ENCODE peak calls at places on chromosomes 3 and 15, in eight cellular contexts. One of them, this sample, is unnamed.

GRCh38 chr15:69305204-69305931 is 6.7 kb downstream of the PAQR5 start:
- DNase-seq in posterior vena cava: no peak
- DNase-seq in fibroblast of villous mesenchyme: peak
- DNase-seq in activated naive CD4-positive, alpha-beta T cell treated with anti-CD3 and anti-CD28 coated beads, Interleukin-2, amount 50 U/mL, for 16 hours: no peak
- DNase-seq in AG10803: peak
- DNase-seq in NCI-H1436: no peak
- DNase-seq in ELR: peak
- DNase-seq in fibroblast of pulmonary artery: peak
- DNase-seq in this sample: peak

GRCh38 chr3:58487140-58487886 is 4.6 kb upstream of the KCTD6 start:
- DNase-seq in fibroblast of pulmonary artery: peak
- DNase-seq in ELR: peak
- DNase-seq in AG10803: peak
- DNase-seq in fibroblast of villous mesenchyme: peak
- DNase-seq in activated naive CD4-positive, alpha-beta T cell treated with anti-CD3 and anti-CD28 coated beads, Interleukin-2, amount 50 U/mL, for 16 hours: no peak
- DNase-seq in NCI-H1436: no peak
- DNase-seq in posterior vena cava: peak
- DNase-seq in this sample: peak

GRCh38 chr3:111531446-111531845 is 10.6 kb upstream of the CD96 start:
- DNase-seq in AG10803: peak
- DNase-seq in posterior vena cava: no peak
- DNase-seq in fibroblast of villous mesenchyme: no peak
- DNase-seq in activated naive CD4-positive, alpha-beta T cell treated with anti-CD3 and anti-CD28 coated beads, Interleukin-2, amount 50 U/mL, for 16 hours: no peak
- DNase-seq in fibroblast of pulmonary artery: peak
- DNase-seq in ELR: peak
- DNase-seq in NCI-H1436: no peak
- DNase-seq in this sample: peak

GRCh38 chr3:187014417-187014864 is 84.1 kb downstream of the ST6GAL1 start:
- DNase-seq in NCI-H1436: no peak
- DNase-seq in fibroblast of pulmonary artery: peak
- DNase-seq in posterior vena cava: no peak
- DNase-seq in activated naive CD4-positive, alpha-beta T cell treated with anti-CD3 and anti-CD28 coated beads, Interleukin-2, amount 50 U/mL, for 16 hours: no peak
- DNase-seq in fibroblast of villous mesenchyme: peak
- DNase-seq in AG10803: peak
- DNase-seq in ELR: no peak
- DNase-seq in this sample: no peak

GRCh38 chr3:108406661-108407206 is 103.7 kb downstream of the MYH15 start:
- DNase-seq in NCI-H1436: peak
- DNase-seq in activated naive CD4-positive, alpha-beta T cell treated with anti-CD3 and anti-CD28 coated beads, Interleukin-2, amount 50 U/mL, for 16 hours: no peak
- DNase-seq in posterior vena cava: no peak
- DNase-seq in AG10803: peak
- DNase-seq in ELR: peak
- DNase-seq in fibroblast of villous mesenchyme: peak
- DNase-seq in fibroblast of pulmonary artery: peak
- DNase-seq in this sample: peak

GRCh38 chr3:29281265-29282228 is 676 bp downstream of the RBMS3 start:
- DNase-seq in fibroblast of pulmonary artery: peak
- DNase-seq in posterior vena cava: no peak
- DNase-seq in fibroblast of villous mesenchyme: peak
- DNase-seq in AG10803: peak
- DNase-seq in activated naive CD4-positive, alpha-beta T cell treated with anti-CD3 and anti-CD28 coated beads, Interleukin-2, amount 50 U/mL, for 16 hours: no peak
- DNase-seq in NCI-H1436: no peak
- DNase-seq in ELR: peak
- DNase-seq in this sample: peak

GRCh38 chr3:159911011-159911663 is 77.5 kb upstream of the IL12A start:
- DNase-seq in AG10803: peak
- DNase-seq in ELR: no peak
- DNase-seq in NCI-H1436: no peak
- DNase-seq in fibroblast of villous mesenchyme: peak
- DNase-seq in fibroblast of pulmonary artery: no peak
- DNase-seq in activated naive CD4-positive, alpha-beta T cell treated with anti-CD3 and anti-CD28 coated beads, Interleukin-2, amount 50 U/mL, for 16 hours: no peak
- DNase-seq in posterior vena cava: no peak
- DNase-seq in this sample: no peak

GRCh38 chr15:71790081-71790480 is 20.3 kb upstream of the NR2E3 start:
- DNase-seq in activated naive CD4-positive, alpha-beta T cell treated with anti-CD3 and anti-CD28 coated beads, Interleukin-2, amount 50 U/mL, for 16 hours: no peak
- DNase-seq in AG10803: no peak
- DNase-seq in posterior vena cava: no peak
- DNase-seq in NCI-H1436: no peak
- DNase-seq in fibroblast of villous mesenchyme: no peak
- DNase-seq in ELR: peak
- DNase-seq in fibroblast of pulmonary artery: no peak
- DNase-seq in this sample: peak

GRCh38 chr15:100651253-100651652 is 48.9 kb downstream of the ASB7 start:
- DNase-seq in fibroblast of villous mesenchyme: peak
- DNase-seq in activated naive CD4-positive, alpha-beta T cell treated with anti-CD3 and anti-CD28 coated beads, Interleukin-2, amount 50 U/mL, for 16 hours: no peak
- DNase-seq in NCI-H1436: no peak
- DNase-seq in posterior vena cava: no peak
- DNase-seq in fibroblast of pulmonary artery: peak
- DNase-seq in ELR: peak
- DNase-seq in AG10803: peak
- DNase-seq in this sample: no peak

GRCh38 chr3:28039234-28039633 is 202.2 kb upstream of the CMC1 start:
- DNase-seq in ELR: no peak
- DNase-seq in activated naive CD4-positive, alpha-beta T cell treated with anti-CD3 and anti-CD28 coated beads, Interleukin-2, amount 50 U/mL, for 16 hours: no peak
- DNase-seq in fibroblast of pulmonary artery: no peak
- DNase-seq in posterior vena cava: no peak
- DNase-seq in AG10803: no peak
- DNase-seq in fibroblast of villous mesenchyme: no peak
- DNase-seq in NCI-H1436: no peak
- DNase-seq in this sample: no peak

GRCh38 chr3:132135628-132136333 is 101.0 kb upstream of the CPNE4 start:
- DNase-seq in AG10803: peak
- DNase-seq in fibroblast of villous mesenchyme: peak
- DNase-seq in activated naive CD4-positive, alpha-beta T cell treated with anti-CD3 and anti-CD28 coated beads, Interleukin-2, amount 50 U/mL, for 16 hours: no peak
- DNase-seq in NCI-H1436: no peak
- DNase-seq in posterior vena cava: no peak
- DNase-seq in fibroblast of pulmonary artery: peak
- DNase-seq in ELR: peak
- DNase-seq in this sample: peak

GRCh38 chr15:39242345-39242744 is 338.5 kb upstream of the THBS1 start:
- DNase-seq in fibroblast of villous mesenchyme: no peak
- DNase-seq in NCI-H1436: no peak
- DNase-seq in ELR: peak
- DNase-seq in posterior vena cava: no peak
- DNase-seq in AG10803: peak
- DNase-seq in fibroblast of pulmonary artery: peak
- DNase-seq in activated naive CD4-positive, alpha-beta T cell treated with anti-CD3 and anti-CD28 coated beads, Interleukin-2, amount 50 U/mL, for 16 hours: no peak
- DNase-seq in this sample: peak

GRCh38 chr3:12486916-12487315 is 2.6 kb downstream of the TSEN2 start:
- DNase-seq in ELR: no peak
- DNase-seq in fibroblast of pulmonary artery: no peak
- DNase-seq in AG10803: no peak
- DNase-seq in fibroblast of villous mesenchyme: no peak
- DNase-seq in posterior vena cava: no peak
- DNase-seq in NCI-H1436: no peak
- DNase-seq in activated naive CD4-positive, alpha-beta T cell treated with anti-CD3 and anti-CD28 coated beads, Interleukin-2, amount 50 U/mL, for 16 hours: no peak
- DNase-seq in this sample: no peak

GRCh38 chr15:101676965-101677364 is 24.8 kb upstream of the TM2D3 start:
- DNase-seq in AG10803: peak
- DNase-seq in posterior vena cava: no peak
- DNase-seq in fibroblast of villous mesenchyme: peak
- DNase-seq in NCI-H1436: no peak
- DNase-seq in activated naive CD4-positive, alpha-beta T cell treated with anti-CD3 and anti-CD28 coated beads, Interleukin-2, amount 50 U/mL, for 16 hours: no peak
- DNase-seq in ELR: no peak
- DNase-seq in fibroblast of pulmonary artery: no peak
- DNase-seq in this sample: no peak

GRCh38 chr3:174869448-174869847 is 10.3 kb downstream of the NAALADL2 start:
- DNase-seq in NCI-H1436: no peak
- DNase-seq in posterior vena cava: no peak
- DNase-seq in activated naive CD4-positive, alpha-beta T cell treated with anti-CD3 and anti-CD28 coated beads, Interleukin-2, amount 50 U/mL, for 16 hours: no peak
- DNase-seq in fibroblast of pulmonary artery: peak
- DNase-seq in ELR: no peak
- DNase-seq in fibroblast of villous mesenchyme: peak
- DNase-seq in AG10803: no peak
- DNase-seq in this sample: no peak

GRCh38 chr15:68382286-68383007 is 49.5 kb downstream of the ITGA11 start:
- DNase-seq in fibroblast of pulmonary artery: no peak
- DNase-seq in posterior vena cava: peak
- DNase-seq in AG10803: no peak
- DNase-seq in ELR: peak
- DNase-seq in activated naive CD4-positive, alpha-beta T cell treated with anti-CD3 and anti-CD28 coated beads, Interleukin-2, amount 50 U/mL, for 16 hours: no peak
- DNase-seq in fibroblast of villous mesenchyme: no peak
- DNase-seq in NCI-H1436: no peak
- DNase-seq in this sample: peak

GRCh38 chr3:106611841-106612240 is 743.0 kb upstream of the CBLB start:
- DNase-seq in AG10803: peak
- DNase-seq in ELR: no peak
- DNase-seq in fibroblast of villous mesenchyme: peak
- DNase-seq in NCI-H1436: no peak
- DNase-seq in activated naive CD4-positive, alpha-beta T cell treated with anti-CD3 and anti-CD28 coated beads, Interleukin-2, amount 50 U/mL, for 16 hours: no peak
- DNase-seq in posterior vena cava: no peak
- DNase-seq in fibroblast of pulmonary artery: peak
- DNase-seq in this sample: no peak

GRCh38 chr3:194083253-194084224 is 52.4 kb upstream of the HES1 start:
- DNase-seq in activated naive CD4-positive, alpha-beta T cell treated with anti-CD3 and anti-CD28 coated beads, Interleukin-2, amount 50 U/mL, for 16 hours: no peak
- DNase-seq in posterior vena cava: no peak
- DNase-seq in fibroblast of villous mesenchyme: no peak
- DNase-seq in fibroblast of pulmonary artery: no peak
- DNase-seq in ELR: no peak
- DNase-seq in NCI-H1436: no peak
- DNase-seq in AG10803: peak
- DNase-seq in this sample: no peak

GRCh38 chr3:107235923-107236315 is 141.3 kb upstream of the CCDC54 start:
- DNase-seq in posterior vena cava: no peak
- DNase-seq in fibroblast of pulmonary artery: peak
- DNase-seq in ELR: peak
- DNase-seq in NCI-H1436: peak
- DNase-seq in fibroblast of villous mesenchyme: peak
- DNase-seq in AG10803: peak
- DNase-seq in activated naive CD4-positive, alpha-beta T cell treated with anti-CD3 and anti-CD28 coated beads, Interleukin-2, amount 50 U/mL, for 16 hours: peak
- DNase-seq in this sample: peak

GRCh38 chr3:74630602-74631001 is 16.1 kb upstream of the CNTN3 start:
- DNase-seq in ELR: no peak
- DNase-seq in fibroblast of villous mesenchyme: peak
- DNase-seq in AG10803: peak
- DNase-seq in activated naive CD4-positive, alpha-beta T cell treated with anti-CD3 and anti-CD28 coated beads, Interleukin-2, amount 50 U/mL, for 16 hours: no peak
- DNase-seq in fibroblast of pulmonary artery: peak
- DNase-seq in posterior vena cava: no peak
- DNase-seq in NCI-H1436: no peak
- DNase-seq in this sample: no peak

GRCh38 chr15:60651734-60652141 is 172.8 kb upstream of the ICE2 start:
- DNase-seq in NCI-H1436: peak
- DNase-seq in ELR: no peak
- DNase-seq in activated naive CD4-positive, alpha-beta T cell treated with anti-CD3 and anti-CD28 coated beads, Interleukin-2, amount 50 U/mL, for 16 hours: no peak
- DNase-seq in AG10803: no peak
- DNase-seq in fibroblast of pulmonary artery: no peak
- DNase-seq in posterior vena cava: no peak
- DNase-seq in fibroblast of villous mesenchyme: no peak
- DNase-seq in this sample: no peak

GRCh38 chr3:103991461-103992115 is 1375.1 kb upstream of the ALCAM start:
- DNase-seq in fibroblast of pulmonary artery: peak
- DNase-seq in AG10803: peak
- DNase-seq in ELR: peak
- DNase-seq in fibroblast of villous mesenchyme: no peak
- DNase-seq in activated naive CD4-positive, alpha-beta T cell treated with anti-CD3 and anti-CD28 coated beads, Interleukin-2, amount 50 U/mL, for 16 hours: no peak
- DNase-seq in NCI-H1436: no peak
- DNase-seq in posterior vena cava: no peak
- DNase-seq in this sample: peak

GRCh38 chr15:71329509-71330260 is 214.4 kb downstream of the THSD4 start:
- DNase-seq in AG10803: peak
- DNase-seq in ELR: peak
- DNase-seq in activated naive CD4-positive, alpha-beta T cell treated with anti-CD3 and anti-CD28 coated beads, Interleukin-2, amount 50 U/mL, for 16 hours: no peak
- DNase-seq in posterior vena cava: no peak
- DNase-seq in NCI-H1436: no peak
- DNase-seq in fibroblast of villous mesenchyme: peak
- DNase-seq in fibroblast of pulmonary artery: peak
- DNase-seq in this sample: peak

GRCh38 chr3:121942116-121942786 is 48.0 kb downstream of the SLC15A2 start:
- DNase-seq in posterior vena cava: no peak
- DNase-seq in ELR: no peak
- DNase-seq in activated naive CD4-positive, alpha-beta T cell treated with anti-CD3 and anti-CD28 coated beads, Interleukin-2, amount 50 U/mL, for 16 hours: no peak
- DNase-seq in AG10803: no peak
- DNase-seq in fibroblast of villous mesenchyme: no peak
- DNase-seq in NCI-H1436: no peak
- DNase-seq in fibroblast of pulmonary artery: no peak
- DNase-seq in this sample: no peak

GRCh38 chr3:65466300-65466988 is 572.3 kb downstream of the MAGI1 start:
- DNase-seq in activated naive CD4-positive, alpha-beta T cell treated with anti-CD3 and anti-CD28 coated beads, Interleukin-2, amount 50 U/mL, for 16 hours: no peak
- DNase-seq in NCI-H1436: no peak
- DNase-seq in ELR: no peak
- DNase-seq in fibroblast of villous mesenchyme: no peak
- DNase-seq in posterior vena cava: no peak
- DNase-seq in fibroblast of pulmonary artery: no peak
- DNase-seq in AG10803: no peak
- DNase-seq in this sample: no peak

GRCh38 chr3:74801924-74802323 is 187.5 kb upstream of the CNTN3 start:
- DNase-seq in posterior vena cava: no peak
- DNase-seq in NCI-H1436: no peak
- DNase-seq in activated naive CD4-positive, alpha-beta T cell treated with anti-CD3 and anti-CD28 coated beads, Interleukin-2, amount 50 U/mL, for 16 hours: no peak
- DNase-seq in AG10803: no peak
- DNase-seq in ELR: no peak
- DNase-seq in fibroblast of pulmonary artery: no peak
- DNase-seq in fibroblast of villous mesenchyme: no peak
- DNase-seq in this sample: no peak